ENCODE peak calls at places on chromosomes 6 and 20, in six cellular contexts. J is CD8-positive, alpha-beta T cell; N is Caco-2; W is OCI-LY7; D is Panc1; I is brain microvascular endothelial cell. V is an unnamed sample.

GRCh38 chr6:108133594-108134179 is 32.1 kb upstream of the NR2E1 start:
- DNase-seq in J (no peak), N (peak), W (no peak), D (no peak), I (peak), V (no peak)

GRCh38 chr6:122696853-122697252 is 82.7 kb upstream of the FABP7 start:
- DNase-seq in J (no peak), N (no peak), W (no peak), D (no peak), I (peak), V (no peak)

GRCh38 chr20:31595654-31596411 is 9.3 kb upstream of the ID1 start:
- DNase-seq in J (no peak), N (peak), W (no peak), D (no peak), I (no peak), V (no peak)

GRCh38 chr20:46816916-46817638 is 77.6 kb upstream of the EYA2 start:
- DNase-seq in J (no peak), N (no peak), W (no peak), D (no peak), I (no peak), V (no peak)

GRCh38 chr20:17873410-17874270 is 95.0 kb downstream of the SNX5 start:
- DNase-seq in J (no peak), N (no peak), W (no peak), D (no peak), I (peak), V (peak)

GRCh38 chr6:135403584-135403983 is 94.0 kb downstream of the AHI1 start:
- DNase-seq in J (no peak), N (no peak), W (no peak), D (no peak), I (no peak), V (no peak)

GRCh38 chr6:119979862-119980261 is 630.3 kb upstream of the MAN1A1 start:
- DNase-seq in J (no peak), N (no peak), W (peak), D (no peak), I (no peak), V (peak)

GRCh38 chr20:36454664-36455427 is 86.5 kb upstream of the MYL9 start:
- DNase-seq in J (no peak), N (peak), W (no peak), D (no peak), I (no peak), V (no peak)

GRCh38 chr6:13523826-13524622 is 36.6 kb upstream of the GFOD1 start:
- DNase-seq in J (no peak), N (no peak), W (peak), D (no peak), I (no peak), V (no peak)

GRCh38 chr20:58907481-58908137 is 55.1 kb downstream of the GNAS start:
- DNase-seq in J (peak), N (peak), W (peak), D (peak), I (peak), V (peak)

GRCh38 chr6:25138024-25138696 is 141.0 kb upstream of the CARMIL1 start:
- DNase-seq in J (peak), N (no peak), W (peak), D (peak), I (peak), V (peak)

GRCh38 chr6:151060096-151060741 is 179.5 kb upstream of the AKAP12 start:
- DNase-seq in J (no peak), N (no peak), W (no peak), D (peak), I (peak), V (no peak)

GRCh38 chr20:25072226-25072811 is 9.6 kb downstream of the VSX1 start:
- DNase-seq in J (peak), N (no peak), W (no peak), D (no peak), I (peak), V (no peak)

GRCh38 chr20:31908016-31908415 is 37.6 kb downstream of the TTLL9 start:
- DNase-seq in J (no peak), N (no peak), W (no peak), D (no peak), I (no peak), V (no peak)

GRCh38 chr6:167825759-167826229 is 917 bp upstream of the AFDN start:
- DNase-seq in J (no peak), N (peak), W (no peak), D (no peak), I (no peak), V (peak)

GRCh38 chr6:143426025-143426424 is 24.5 kb downstream of the ADAT2 start:
- DNase-seq in J (no peak), N (no peak), W (no peak), D (no peak), I (no peak), V (no peak)

GRCh38 chr20:4444404-4444803 is 277.3 kb upstream of the PRND start:
- DNase-seq in J (no peak), N (no peak), W (no peak), D (no peak), I (peak), V (no peak)

GRCh38 chr20:55415567-55416142 is 589.7 kb downstream of the CBLN4 start:
- DNase-seq in J (no peak), N (no peak), W (peak), D (peak), I (no peak), V (no peak)

GRCh38 chr6:130958468-130958867 is 104.6 kb downstream of the EPB41L2 start:
- DNase-seq in J (no peak), N (no peak), W (no peak), D (no peak), I (no peak), V (no peak)

GRCh38 chr6:57021086-57021720 is 25.3 kb upstream of the KIAA1586 start:
- DNase-seq in J (no peak), N (no peak), W (peak), D (peak), I (no peak), V (peak)

GRCh38 chr6:117232191-117232590 is 33.2 kb upstream of the VGLL2 start:
- DNase-seq in J (no peak), N (no peak), W (no peak), D (no peak), I (no peak), V (no peak)

GRCh38 chr6:116059713-116060571 is 749 bp downstream of the FRK start:
- DNase-seq in J (no peak), N (peak), W (no peak), D (no peak), I (no peak), V (peak)

GRCh38 chr6:44569931-44570385 is 182.5 kb downstream of the CDC5L start:
- DNase-seq in J (no peak), N (no peak), W (no peak), D (no peak), I (no peak), V (no peak)

GRCh38 chr6:4093288-4093687 is 14.4 kb upstream of the FAM217A start:
- DNase-seq in J (no peak), N (no peak), W (no peak), D (no peak), I (no peak), V (no peak)

GRCh38 chr6:22605736-22606135 is 36.4 kb downstream of the HDGFL1 start:
- DNase-seq in J (no peak), N (no peak), W (no peak), D (no peak), I (no peak), V (no peak)

GRCh38 chr20:23613676-23614075 is 8.0 kb upstream of the CST9 start:
- DNase-seq in J (no peak), N (no peak), W (no peak), D (no peak), I (no peak), V (no peak)

GRCh38 chr20:50328996-50329898 is 138.6 kb downstream of the CEBPB start:
- DNase-seq in J (no peak), N (no peak), W (no peak), D (no peak), I (no peak), V (no peak)

GRCh38 chr20:3744037-3744436 is 11.6 kb downstream of the HSPA12B start:
- DNase-seq in J (peak), N (no peak), W (no peak), D (no peak), I (no peak), V (no peak)

GRCh38 chr6:93304514-93304913 is 114.8 kb downstream of the EPHA7 start:
- DNase-seq in J (no peak), N (no peak), W (no peak), D (no peak), I (no peak), V (no peak)

GRCh38 chr20:38612921-38613320 is 11.3 kb downstream of the ARHGAP40 start:
- DNase-seq in J (no peak), N (no peak), W (no peak), D (no peak), I (no peak), V (no peak)
- H3K4me3 ChIP-seq in J (no peak), N (no peak), W (no peak), D (no peak), I (no peak), V (no peak)

GRCh38 chr6:154247119-154247814 is 109.3 kb downstream of the IPCEF1 start:
- DNase-seq in J (no peak), N (no peak), W (no peak), D (no peak), I (no peak), V (peak)
- H3K4me3 ChIP-seq in J (peak), N (no peak), W (no peak), D (no peak), I (no peak), V (peak)

DNA sequence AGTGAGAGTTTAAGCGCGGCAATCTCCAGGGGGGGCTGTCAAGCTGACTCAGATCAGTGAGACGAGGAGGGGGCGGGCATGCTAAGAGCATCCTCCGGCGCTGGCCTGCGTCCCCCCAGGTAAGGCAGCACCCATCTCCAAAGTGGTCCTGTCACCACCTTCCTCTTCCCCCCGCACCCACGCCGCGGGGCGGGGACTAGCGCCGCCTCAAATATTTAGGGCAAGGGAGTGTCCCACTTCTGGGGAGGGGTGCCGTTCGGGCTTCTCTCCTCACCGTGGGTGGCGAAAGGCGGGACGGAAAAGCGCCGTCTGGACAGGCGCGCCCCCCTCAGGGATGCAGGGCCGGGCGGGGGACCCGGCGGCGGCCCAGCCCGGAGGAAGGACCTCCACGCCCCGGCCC is 366 bp upstream of the TOX2 start:
- DNase-seq in J (no peak), N (no peak), W (no peak), D (no peak), I (no peak), V (peak)
- H3K4me3 ChIP-seq in J (peak), N (peak), W (no peak), D (peak), I (peak), V (peak)

DNA sequence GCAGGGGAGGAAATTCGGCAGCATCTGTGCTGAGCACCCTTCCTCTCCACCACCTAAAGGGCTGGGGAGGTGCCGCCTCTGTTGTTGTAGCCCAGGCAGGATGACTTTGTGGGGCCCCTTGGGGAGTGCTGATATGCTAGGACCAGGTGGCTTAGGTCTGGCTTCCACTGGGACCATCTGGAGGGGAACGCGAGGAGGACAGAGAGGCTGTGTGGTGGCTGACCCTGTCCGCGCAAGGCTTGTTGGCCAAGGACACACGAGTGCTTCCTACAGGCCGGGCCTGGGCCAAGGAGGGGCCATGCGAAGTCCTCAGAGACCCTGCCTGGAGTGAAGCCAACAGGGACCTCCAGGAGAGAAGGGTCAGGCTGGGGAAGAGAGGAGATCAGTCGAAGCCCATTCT is 9.9 kb upstream of the RPS6KA2 start:
- DNase-seq in J (no peak), N (no peak), W (no peak), D (no peak), I (no peak), V (no peak)
- H3K4me3 ChIP-seq in J (no peak), N (no peak), W (no peak), D (no peak), I (no peak), V (no peak)

GRCh38 chr6:159609813-159610212 is 83.2 kb downstream of the SOD2 start:
- DNase-seq in J (no peak), N (no peak), W (no peak), D (no peak), I (no peak), V (no peak)
- H3K4me3 ChIP-seq in J (no peak), N (no peak), W (no peak), D (no peak), I (no peak), V (no peak)

DNA sequence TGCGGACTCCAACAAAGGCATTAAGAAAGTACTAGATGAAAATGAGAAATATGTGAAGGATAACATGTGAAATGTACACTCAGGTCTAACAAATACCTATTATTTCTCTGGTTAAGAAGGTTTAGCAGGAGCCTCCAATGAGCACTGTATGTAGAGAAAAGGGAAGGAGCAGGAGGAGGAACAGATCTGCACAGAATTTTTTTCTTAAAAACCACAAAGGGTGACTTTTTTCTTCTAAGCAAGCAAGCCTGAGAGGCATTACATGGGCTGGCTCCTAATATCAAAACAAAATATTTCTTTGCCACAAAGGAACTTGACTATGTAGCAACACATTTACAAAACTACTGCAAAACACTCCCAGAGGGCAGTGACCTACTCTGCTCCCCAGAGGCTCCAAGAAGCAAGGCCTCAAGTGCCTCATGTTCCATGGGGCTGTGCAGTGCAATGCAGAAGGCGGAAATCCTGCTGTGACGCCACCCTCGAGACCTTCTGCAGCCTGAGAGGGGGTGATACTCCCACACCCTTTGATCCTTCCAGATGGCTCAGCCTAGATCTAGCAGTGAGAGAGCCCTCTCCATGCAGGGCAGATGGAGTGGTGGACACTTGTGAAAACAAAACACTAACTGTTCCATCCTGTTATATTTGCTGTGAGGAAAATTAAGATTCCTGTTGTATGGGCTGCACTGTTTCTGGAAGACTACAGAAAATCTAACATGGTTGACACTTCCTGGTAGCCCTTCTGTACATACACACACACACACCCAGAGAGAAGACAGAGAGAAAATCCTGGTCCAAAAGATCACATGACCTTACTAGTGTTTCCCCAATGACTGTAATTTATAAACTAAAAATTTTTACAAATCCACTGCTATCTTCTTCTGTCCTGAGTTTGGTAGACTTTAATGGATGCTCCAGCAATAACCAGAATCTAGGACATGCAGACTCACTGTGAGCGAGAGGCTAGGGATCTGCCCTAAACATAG is 36.0 kb upstream of the SMIM29 start:
- DNase-seq in J (no peak), N (no peak), W (peak), D (no peak), I (peak), V (peak)
- H3K4me3 ChIP-seq in J (no peak), N (no peak), W (no peak), D (no peak), I (no peak), V (no peak)

GRCh38 chr20:2507464-2507863 is 1.3 kb downstream of the ZNF343 start:
- DNase-seq in J (no peak), N (no peak), W (no peak), D (no peak), I (no peak), V (no peak)
- H3K4me3 ChIP-seq in J (no peak), N (no peak), W (peak), D (peak), I (peak), V (peak)

GRCh38 chr6:41789937-41790502 is 2.5 kb downstream of the TOMM6 start:
- DNase-seq in J (peak), N (no peak), W (no peak), D (no peak), I (no peak), V (no peak)
- H3K4me3 ChIP-seq in J (no peak), N (no peak), W (no peak), D (no peak), I (no peak), V (no peak)

DNA sequence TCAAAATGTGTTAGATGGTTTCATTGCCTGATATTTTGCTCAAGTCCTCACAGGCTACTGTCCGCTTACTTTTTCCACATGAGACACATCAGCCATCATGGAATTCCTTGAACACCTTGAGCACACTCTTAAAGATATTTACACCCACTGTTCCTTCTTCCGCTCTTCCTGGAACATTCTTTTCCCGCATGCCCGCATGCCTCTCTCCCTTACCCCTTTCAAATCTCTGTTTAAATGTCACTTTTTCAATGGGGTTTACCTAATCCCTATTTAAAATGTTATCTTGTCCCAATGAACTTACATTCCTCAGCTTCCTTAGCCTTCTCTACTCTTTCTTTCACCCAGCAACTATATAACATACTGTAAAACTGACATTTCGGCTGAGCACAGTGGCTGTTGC is 503.3 kb upstream of the PTCHD4 start:
- DNase-seq in J (no peak), N (no peak), W (no peak), D (no peak), I (no peak), V (no peak)
- H3K4me3 ChIP-seq in J (no peak), N (no peak), W (no peak), D (no peak), I (no peak), V (no peak)

DNA sequence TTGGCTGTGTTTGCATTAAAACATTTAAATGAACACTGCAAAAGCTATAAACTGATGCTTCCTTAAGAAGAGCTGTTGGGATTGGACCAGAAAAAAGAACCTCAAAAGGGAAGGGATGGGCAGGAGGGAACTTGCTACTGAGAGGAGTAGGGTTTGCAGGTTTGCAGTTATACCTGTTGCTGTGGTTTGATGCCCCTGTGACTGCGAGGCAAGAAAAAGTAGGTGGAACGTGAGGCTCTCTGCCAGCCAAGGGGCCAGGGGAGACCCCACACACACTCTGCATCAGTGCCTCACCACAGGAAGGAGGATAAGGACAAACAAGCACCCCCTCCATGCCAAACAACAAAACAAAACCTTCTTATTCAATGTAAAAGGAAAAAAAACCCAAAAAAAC is 197.1 kb downstream of the BCAS1 start:
- DNase-seq in J (peak), N (no peak), W (peak), D (no peak), I (no peak), V (no peak)
- H3K4me3 ChIP-seq in J (peak), N (no peak), W (peak), D (peak), I (no peak), V (no peak)

V was measured in GM12865.